ENCODE peak calls at places on chromosome X, in nine cellular contexts. One of them, this sample, is unnamed. For H3K36me3, the result is how much of the 10 kb centered on the place peaks cover.

GRCh38 chrX:112233164-112233563 is 150.6 kb upstream of the TRPC5 start:
- DNase-seq in uterus: no peak
- DNase-seq in spleen: no peak
- DNase-seq in tibial artery: no peak
- DNase-seq in cardiac muscle cell: no peak
- DNase-seq in thoracic aorta: no peak
- DNase-seq in astrocyte: no peak
- DNase-seq in lower lobe of right lung: no peak
- DNase-seq in colonic mucosa: no peak
- DNase-seq in this sample: no peak

GRCh38 chrX:75303795-75304194 is 29.9 kb downstream of the UPRT start:
- DNase-seq in spleen: no peak
- DNase-seq in colonic mucosa: no peak
- DNase-seq in cardiac muscle cell: no peak
- DNase-seq in astrocyte: peak
- DNase-seq in tibial artery: no peak
- DNase-seq in uterus: no peak
- DNase-seq in lower lobe of right lung: no peak
- DNase-seq in thoracic aorta: no peak
- DNase-seq in this sample: no peak

GRCh38 chrX:136953867-136954787 is 73.6 kb upstream of the RBMX start:
- DNase-seq in uterus: peak
- DNase-seq in cardiac muscle cell: peak
- DNase-seq in tibial artery: peak
- DNase-seq in spleen: no peak
- DNase-seq in lower lobe of right lung: peak
- DNase-seq in thoracic aorta: no peak
- DNase-seq in astrocyte: peak
- DNase-seq in colonic mucosa: peak
- DNase-seq in this sample: peak

GRCh38 chrX:69018416-69019072 is 146.7 kb downstream of the PJA1 start:
- DNase-seq in thoracic aorta: no peak
- DNase-seq in spleen: no peak
- DNase-seq in astrocyte: no peak
- DNase-seq in lower lobe of right lung: no peak
- DNase-seq in uterus: no peak
- DNase-seq in cardiac muscle cell: no peak
- DNase-seq in colonic mucosa: no peak
- DNase-seq in tibial artery: no peak
- DNase-seq in this sample: no peak

GRCh38 chrX:118261136-118261535 is 84.8 kb upstream of the WDR44 start:
- DNase-seq in uterus: no peak
- DNase-seq in thoracic aorta: no peak
- DNase-seq in colonic mucosa: no peak
- DNase-seq in cardiac muscle cell: no peak
- DNase-seq in tibial artery: no peak
- DNase-seq in spleen: no peak
- DNase-seq in lower lobe of right lung: no peak
- DNase-seq in astrocyte: no peak
- DNase-seq in this sample: no peak

GRCh38 chrX:130120746-130121504 is 10.6 kb upstream of the ELF4 start:
- DNase-seq in tibial artery: peak
- DNase-seq in cardiac muscle cell: peak
- DNase-seq in astrocyte: peak
- DNase-seq in uterus: peak
- DNase-seq in lower lobe of right lung: peak
- DNase-seq in thoracic aorta: peak
- DNase-seq in spleen: peak
- DNase-seq in colonic mucosa: peak
- DNase-seq in this sample: no peak

GRCh38 chrX:96685205-96686099 is 810 bp downstream of the DIAPH2 start:
- DNase-seq in tibial artery: peak
- DNase-seq in thoracic aorta: peak
- DNase-seq in uterus: peak
- DNase-seq in cardiac muscle cell: peak
- DNase-seq in lower lobe of right lung: peak
- DNase-seq in spleen: peak
- DNase-seq in colonic mucosa: peak
- DNase-seq in astrocyte: peak
- DNase-seq in this sample: peak

GRCh38 chrX:42093756-42094155 is 170.4 kb upstream of the CASK start:
- DNase-seq in spleen: no peak
- DNase-seq in lower lobe of right lung: no peak
- DNase-seq in colonic mucosa: no peak
- DNase-seq in tibial artery: no peak
- DNase-seq in astrocyte: peak
- DNase-seq in uterus: no peak
- DNase-seq in cardiac muscle cell: no peak
- DNase-seq in thoracic aorta: no peak
- DNase-seq in this sample: no peak

GRCh38 chrX:56550667-56551066 is 12.8 kb upstream of the UBQLN2 start:
- DNase-seq in spleen: no peak
- DNase-seq in thoracic aorta: no peak
- DNase-seq in cardiac muscle cell: no peak
- DNase-seq in astrocyte: no peak
- DNase-seq in lower lobe of right lung: no peak
- DNase-seq in uterus: no peak
- DNase-seq in colonic mucosa: no peak
- DNase-seq in tibial artery: no peak
- DNase-seq in this sample: no peak

GRCh38 chrX:112734250-112734649 is 54.5 kb upstream of the LHFPL1 start:
- DNase-seq in spleen: no peak
- DNase-seq in astrocyte: peak
- DNase-seq in tibial artery: peak
- DNase-seq in uterus: no peak
- DNase-seq in colonic mucosa: no peak
- DNase-seq in thoracic aorta: no peak
- DNase-seq in cardiac muscle cell: no peak
- DNase-seq in lower lobe of right lung: no peak
- DNase-seq in this sample: no peak

GRCh38 chrX:24395775-24396174 is 35.3 kb downstream of the SUPT20HL1 start:
- DNase-seq in colonic mucosa: peak
- DNase-seq in astrocyte: peak
- DNase-seq in tibial artery: no peak
- DNase-seq in spleen: no peak
- DNase-seq in lower lobe of right lung: no peak
- DNase-seq in uterus: peak
- DNase-seq in cardiac muscle cell: peak
- DNase-seq in thoracic aorta: no peak
- DNase-seq in this sample: peak

GRCh38 chrX:40748977-40749376 is 13.6 kb upstream of the MED14 start:
- DNase-seq in cardiac muscle cell: no peak
- DNase-seq in uterus: no peak
- DNase-seq in spleen: no peak
- DNase-seq in colonic mucosa: no peak
- DNase-seq in astrocyte: no peak
- DNase-seq in lower lobe of right lung: no peak
- DNase-seq in tibial artery: no peak
- DNase-seq in thoracic aorta: no peak
- DNase-seq in this sample: no peak

GRCh38 chrX:37796805-37797204 is 16.9 kb downstream of the CYBB start:
- DNase-seq in tibial artery: peak
- DNase-seq in cardiac muscle cell: peak
- DNase-seq in lower lobe of right lung: peak
- DNase-seq in uterus: no peak
- DNase-seq in thoracic aorta: no peak
- DNase-seq in astrocyte: no peak
- DNase-seq in spleen: peak
- DNase-seq in colonic mucosa: no peak
- DNase-seq in this sample: no peak

GRCh38 chrX:153635788-153636668 is 11.0 kb upstream of the DUSP9 start:
- DNase-seq in uterus: peak
- DNase-seq in cardiac muscle cell: no peak
- DNase-seq in tibial artery: no peak
- DNase-seq in colonic mucosa: no peak
- DNase-seq in thoracic aorta: no peak
- DNase-seq in spleen: peak
- DNase-seq in lower lobe of right lung: no peak
- DNase-seq in astrocyte: no peak
- DNase-seq in this sample: peak

GRCh38 chrX:65601126-65601525 is 66.3 kb upstream of the MSN start:
- DNase-seq in spleen: no peak
- DNase-seq in cardiac muscle cell: no peak
- DNase-seq in lower lobe of right lung: no peak
- DNase-seq in colonic mucosa: peak
- DNase-seq in uterus: no peak
- DNase-seq in thoracic aorta: no peak
- DNase-seq in tibial artery: no peak
- DNase-seq in astrocyte: no peak
- DNase-seq in this sample: no peak

GRCh38 chrX:139902559-139902958 is 30.3 kb downstream of the ATP11C start:
- DNase-seq in cardiac muscle cell: no peak
- DNase-seq in astrocyte: no peak
- DNase-seq in thoracic aorta: no peak
- DNase-seq in spleen: no peak
- DNase-seq in colonic mucosa: no peak
- DNase-seq in tibial artery: no peak
- DNase-seq in uterus: no peak
- DNase-seq in lower lobe of right lung: no peak
- DNase-seq in this sample: no peak
- TF ChIP-seq CTCF in cardiac muscle cell: no peak
- TF ChIP-seq CTCF in astrocyte: no peak
- TF ChIP-seq CTCF in thoracic aorta: no peak
- TF ChIP-seq CTCF in spleen: no peak
- TF ChIP-seq CTCF in colonic mucosa: no peak
- TF ChIP-seq CTCF in tibial artery: no peak
- TF ChIP-seq CTCF in uterus: no peak
- TF ChIP-seq CTCF in lower lobe of right lung: no peak
- TF ChIP-seq CTCF in this sample: no peak

DNA sequence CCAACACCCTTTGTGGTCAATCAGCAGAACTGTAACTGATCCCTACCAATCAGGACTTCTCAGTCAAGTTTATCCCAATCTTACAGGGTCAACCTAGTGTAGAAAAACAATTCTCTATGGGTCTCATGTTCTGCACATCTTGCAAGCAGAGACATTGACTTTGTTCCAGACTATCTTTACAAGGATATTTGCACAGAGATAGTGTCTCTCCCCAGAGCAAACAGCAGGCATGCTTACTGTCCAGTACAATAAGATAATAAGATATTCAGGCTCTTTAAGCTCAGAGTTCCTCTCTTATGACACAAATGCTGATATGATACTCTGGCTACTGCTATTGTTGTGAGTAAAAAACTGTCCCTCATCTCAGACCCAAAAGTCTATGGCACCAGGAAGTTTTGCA is 53.2 kb downstream of the ACSL4 start:
- DNase-seq in cardiac muscle cell: no peak
- DNase-seq in astrocyte: no peak
- DNase-seq in colonic mucosa: no peak
- DNase-seq in thoracic aorta: no peak
- DNase-seq in spleen: no peak
- DNase-seq in uterus: no peak
- DNase-seq in lower lobe of right lung: no peak
- DNase-seq in tibial artery: no peak
- DNase-seq in this sample: no peak
- H3K36me3 ChIP-seq in cardiac muscle cell: under half
- H3K36me3 ChIP-seq in astrocyte: under half
- H3K36me3 ChIP-seq in colonic mucosa: under half
- H3K36me3 ChIP-seq in thoracic aorta: under half
- H3K36me3 ChIP-seq in spleen: under half
- H3K36me3 ChIP-seq in uterus: under half
- H3K36me3 ChIP-seq in lower lobe of right lung: half or more
- H3K36me3 ChIP-seq in tibial artery: under half
- H3K36me3 ChIP-seq in this sample: under half

GRCh38 chrX:102765217-102765616 is 44.7 kb downstream of the GPRASP3 start:
- DNase-seq in uterus: peak
- DNase-seq in cardiac muscle cell: no peak
- DNase-seq in tibial artery: peak
- DNase-seq in spleen: no peak
- DNase-seq in colonic mucosa: no peak
- DNase-seq in astrocyte: peak
- DNase-seq in lower lobe of right lung: no peak
- DNase-seq in thoracic aorta: no peak
- DNase-seq in this sample: no peak
- H3K27ac ChIP-seq in uterus: peak
- H3K27ac ChIP-seq in cardiac muscle cell: no peak
- H3K27ac ChIP-seq in tibial artery: no peak
- H3K27ac ChIP-seq in spleen: no peak
- H3K27ac ChIP-seq in colonic mucosa: no peak
- H3K27ac ChIP-seq in astrocyte: no peak
- H3K27ac ChIP-seq in lower lobe of right lung: no peak
- H3K27ac ChIP-seq in thoracic aorta: peak
- H3K27ac ChIP-seq in this sample: no peak

DNA sequence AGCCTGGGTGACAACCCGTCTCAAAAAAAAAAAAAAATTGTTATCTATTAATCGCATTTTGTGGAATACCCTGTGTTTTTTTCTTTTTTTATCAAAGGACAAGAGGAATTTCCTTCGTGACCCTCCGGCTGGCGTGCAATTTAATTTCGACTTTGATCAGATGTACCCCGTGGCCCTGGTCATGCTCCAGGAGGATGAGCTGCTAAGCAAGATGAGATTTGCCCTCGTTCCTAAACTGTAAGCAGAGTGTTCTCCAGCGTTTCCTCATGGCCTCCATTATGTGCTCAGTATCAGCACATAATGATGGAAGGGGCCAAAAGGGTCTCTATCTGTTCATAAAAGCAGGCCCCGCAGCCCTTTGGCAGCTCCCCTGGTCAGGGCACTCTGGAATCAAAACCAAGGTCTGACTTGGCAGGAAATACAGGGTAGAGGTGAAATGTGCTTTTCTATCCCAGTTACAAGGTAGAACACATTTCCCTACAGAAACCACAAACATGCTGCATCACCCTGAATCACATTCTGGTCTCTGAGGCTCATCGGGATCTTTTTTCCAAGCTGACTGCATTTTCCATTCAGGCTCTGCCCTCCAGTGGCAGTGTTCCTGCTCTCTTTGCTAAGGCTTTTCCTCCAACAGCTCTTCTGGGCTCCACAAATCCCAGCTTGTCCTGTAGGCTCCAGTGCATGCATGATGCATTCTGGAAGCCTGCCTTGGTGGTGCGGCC is 24.4 kb downstream of the SYAP1 start:
- DNase-seq in thoracic aorta: no peak
- DNase-seq in colonic mucosa: no peak
- DNase-seq in spleen: no peak
- DNase-seq in lower lobe of right lung: no peak
- DNase-seq in tibial artery: no peak
- DNase-seq in cardiac muscle cell: no peak
- DNase-seq in astrocyte: peak
- DNase-seq in uterus: no peak
- DNase-seq in this sample: no peak
- TF ChIP-seq CTCF in thoracic aorta: no peak
- TF ChIP-seq CTCF in colonic mucosa: no peak
- TF ChIP-seq CTCF in spleen: no peak
- TF ChIP-seq CTCF in lower lobe of right lung: no peak
- TF ChIP-seq CTCF in tibial artery: no peak
- TF ChIP-seq CTCF in cardiac muscle cell: peak
- TF ChIP-seq CTCF in astrocyte: peak
- TF ChIP-seq CTCF in uterus: no peak
- TF ChIP-seq CTCF in this sample: no peak

This sample was measured in WERI-Rb-1.